ENCODE peak calls at places on chromosomes 1 and 21, in ten cellular contexts. C is caudate nucleus, T is T-helper 1 cell, B is cardiac fibroblast, V is LHCN-M2, J is uterus, K is IMR-90, S is esophagus squamous epithelium, Y is natural killer cell, Z is NCI-H187. P is an unnamed sample.

GRCh38 chr1:44811234-44811633 is 2.9 kb downstream of the BTBD19 start:
- DNase-seq in C (no peak), T (no peak), B (no peak), V (no peak), J (peak; percentile 11), K (no peak), S (no peak), Y (no peak), Z (no peak), P (peak; percentile 7)

GRCh38 chr1:231814031-231814430 is 187.4 kb downstream of the DISC1 start:
- DNase-seq in C (no peak), T (no peak), B (no peak), V (no peak), J (no peak), K (no peak), S (no peak), Y (no peak), Z (no peak), P (no peak)

GRCh38 chr21:31986035-31986856 is 113.4 kb downstream of the HUNK start:
- DNase-seq in C (no peak), T (no peak), B (no peak), V (no peak), J (no peak), K (no peak), S (no peak), Y (no peak), Z (no peak), P (no peak)

GRCh38 chr1:244419004-244419403 is 32.7 kb downstream of the ADSS2 start:
- DNase-seq in C (no peak), T (no peak), B (no peak), V (no peak), J (no peak), K (peak; percentile 18), S (no peak), Y (no peak), Z (no peak), P (no peak)

GRCh38 chr1:81042225-81042624 is 758.5 kb upstream of the ADGRL2 start:
- DNase-seq in C (no peak), T (no peak), B (no peak), V (no peak), J (no peak), K (no peak), S (no peak), Y (no peak), Z (no peak), P (no peak)

GRCh38 chr1:33032126-33032869 is 4.4 kb downstream of the AK2 start:
- DNase-seq in C (no peak), T (no peak), B (no peak), V (no peak), J (no peak), K (peak; percentile 55), S (no peak), Y (no peak), Z (no peak), P (no peak)

GRCh38 chr1:230366504-230366915 is 59.6 kb downstream of the PGBD5 start:
- DNase-seq in C (no peak), T (no peak), B (no peak), V (no peak), J (no peak), K (no peak), S (no peak), Y (no peak), Z (no peak), P (no peak)

GRCh38 chr1:93081716-93082115 is 2.6 kb downstream of the MTF2 start:
- DNase-seq in C (no peak), T (no peak), B (peak; percentile 85), V (peak; percentile 79), J (no peak), K (peak; percentile 88), S (no peak), Y (no peak), Z (no peak), P (no peak)

GRCh38 chr1:115428262-115428661 is 90.2 kb upstream of the NGF start:
- DNase-seq in C (no peak), T (no peak), B (no peak), V (no peak), J (no peak), K (no peak), S (no peak), Y (no peak), Z (no peak), P (no peak)

GRCh38 chr1:87474098-87474497 is 145.4 kb downstream of the LMO4 start:
- DNase-seq in C (no peak), T (no peak), B (no peak), V (no peak), J (no peak), K (no peak), S (no peak), Y (no peak), Z (no peak), P (no peak)

GRCh38 chr1:229664133-229664689 is 38.2 kb downstream of the URB2 start:
- DNase-seq in C (no peak), T (peak; percentile 77), B (peak; percentile 51), V (no peak), J (no peak), K (peak; percentile 63), S (no peak), Y (peak; percentile 50), Z (no peak), P (peak; percentile 48)

GRCh38 chr1:207925210-207925609 is 14.3 kb upstream of the CD34 start:
- DNase-seq in C (no peak), T (no peak), B (peak; percentile 58), V (peak; percentile 55), J (no peak), K (no peak), S (no peak), Y (no peak), Z (no peak), P (peak; percentile 72)

GRCh38 chr1:87473203-87473661 is 144.6 kb downstream of the LMO4 start:
- DNase-seq in C (no peak), T (no peak), B (peak; percentile 5), V (no peak), J (no peak), K (no peak), S (no peak), Y (no peak), Z (no peak), P (no peak)

GRCh38 chr1:68955424-68955823 is 458.5 kb upstream of the DEPDC1 start:
- DNase-seq in C (no peak), T (no peak), B (peak; percentile 23), V (no peak), J (no peak), K (no peak), S (no peak), Y (no peak), Z (no peak), P (no peak)

GRCh38 chr1:2646837-2647236 is 14.0 kb upstream of the MMEL1 start:
- DNase-seq in C (no peak), T (no peak), B (no peak), V (peak; percentile 6), J (no peak), K (no peak), S (no peak), Y (no peak), Z (no peak), P (no peak)

GRCh38 chr1:181222972-181223371 is 134.5 kb downstream of the IER5 start:
- DNase-seq in C (no peak), T (no peak), B (no peak), V (no peak), J (no peak), K (no peak), S (no peak), Y (no peak), Z (no peak), P (peak; percentile 33)

GRCh38 chr1:208158640-208159541 is 85.3 kb downstream of the PLXNA2 start:
- DNase-seq in C (no peak), T (no peak), B (no peak), V (peak; percentile 54), J (no peak), K (no peak), S (no peak), Y (no peak), Z (no peak), P (no peak)

GRCh38 chr1:153616144-153616884 is at the start of gene S100A14:
- DNase-seq in C (no peak), T (no peak), B (no peak), V (no peak), J (no peak), K (no peak), S (no peak), Y (no peak), Z (no peak), P (peak; percentile 68)

GRCh38 chr1:155681776-155682175 is 6.8 kb downstream of the YY1AP1 start:
- DNase-seq in C (peak; percentile 3), T (no peak), B (no peak), V (no peak), J (no peak), K (no peak), S (no peak), Y (no peak), Z (no peak), P (no peak)